ENCODE peak calls at places on chromosomes 11 and 22, in eight cellular contexts. I is fibroblast of the aortic adventitia, H is GM12865, L is dorsolateral prefrontal cortex, T is endothelial cell, O is WERI-Rb-1, R is spleen, W is cardiac fibroblast. Q is an unnamed sample.

GRCh38 chr11:76251223-76251575 is 44.9 kb upstream of the WNT11 start:
- DNase-seq in W (no peak), L (no peak), O (no peak), T (no peak), I (no peak), H (no peak), R (no peak), Q (no peak)

GRCh38 chr22:27129266-27129665 is 471.9 kb downstream of the MIAT start:
- DNase-seq in R (no peak), T (no peak), H (no peak), W (peak; percentile 78), O (no peak), I (peak; percentile 64), L (no peak), Q (no peak)

GRCh38 chr22:35601743-35602633 is 15.1 kb downstream of the MB start:
- DNase-seq in T (no peak), L (peak; percentile 13), W (peak; percentile 72), O (no peak), R (no peak), H (no peak), I (peak; percentile 59), Q (no peak)

GRCh38 chr11:13897606-13898276 is 64.8 kb upstream of the SPON1 start:
- DNase-seq in W (no peak), H (no peak), I (no peak), L (no peak), O (no peak), R (no peak), T (no peak), Q (no peak)

GRCh38 chr11:2792376-2793250 is 92.8 kb upstream of the KCNQ1OT1 start:
- DNase-seq in L (peak; percentile 1), H (no peak), W (no peak), O (peak; percentile 3), R (peak; percentile 64), I (no peak), T (no peak), Q (no peak)

GRCh38 chr11:66143264-66143566 is 73.1 kb downstream of the PACS1 start:
- DNase-seq in O (no peak), R (no peak), H (no peak), T (no peak), W (no peak), I (no peak), L (no peak), Q (no peak)

GRCh38 chr11:30619767-30620166 is 33.6 kb upstream of the MPPED2 start:
- DNase-seq in T (no peak), O (no peak), I (no peak), H (no peak), W (no peak), R (no peak), L (no peak), Q (no peak)

GRCh38 chr11:102467080-102467708 is 14.6 kb upstream of the TMEM123 start:
- DNase-seq in H (no peak), O (no peak), W (no peak), L (no peak), R (no peak), T (no peak), I (no peak), Q (no peak)

GRCh38 chr11:71212871-71213559 is 39.4 kb downstream of the SHANK2 start:
- DNase-seq in O (no peak), H (no peak), R (peak; percentile 47), L (no peak), I (peak; percentile 59), W (peak; percentile 72), T (no peak), Q (no peak)

GRCh38 chr11:77312107-77312506 is 10.6 kb upstream of the GDPD4 start:
- DNase-seq in W (no peak), O (no peak), R (no peak), T (no peak), L (no peak), I (no peak), H (no peak), Q (no peak)

GRCh38 chr11:76803811-76804600 is 20.9 kb downstream of the TSKU start:
- DNase-seq in W (peak; percentile 42), I (peak; percentile 46), L (no peak), R (peak; percentile 41), O (no peak), H (no peak), T (no peak), Q (no peak)

GRCh38 chr11:130043575-130043974 is 26.1 kb upstream of the APLP2 start:
- DNase-seq in R (no peak), T (no peak), L (no peak), O (no peak), W (no peak), H (no peak), I (no peak), Q (no peak)

GRCh38 chr11:61630104-61630503 is 49.2 kb upstream of the SYT7 start:
- DNase-seq in L (no peak), O (no peak), H (no peak), I (no peak), T (no peak), R (no peak), W (no peak), Q (no peak)

GRCh38 chr11:30855383-30856006 is 269.3 kb upstream of the MPPED2 start:
- DNase-seq in I (peak; percentile 4), R (no peak), W (peak; percentile 16), T (no peak), O (no peak), H (no peak), L (no peak), Q (no peak)

GRCh38 chr11:6629892-6630631 is 10.8 kb upstream of the TPP1 start:
- DNase-seq in W (no peak), T (no peak), I (no peak), H (no peak), R (peak; percentile 76), L (no peak), O (no peak), Q (no peak)

GRCh38 chr22:50459016-50459415 is 15.8 kb downstream of the SBF1 start:
- DNase-seq in H (no peak), I (no peak), R (no peak), W (no peak), L (no peak), T (no peak), O (no peak), Q (no peak)

GRCh38 chr11:26830757-26831156 is 108.9 kb upstream of the SLC5A12 start:
- DNase-seq in T (no peak), L (no peak), R (no peak), O (no peak), H (no peak), I (peak; percentile 30), W (peak; percentile 18), Q (no peak)

GRCh38 chr11:11580831-11581492 is 40.8 kb downstream of the GALNT18 start:
- DNase-seq in H (no peak), W (no peak), T (no peak), R (no peak), L (peak; percentile 20), I (no peak), O (no peak), Q (no peak)

GRCh38 chr22:17966403-17966717 is 58.0 kb downstream of the MICAL3 start:
- DNase-seq in L (no peak), T (no peak), R (no peak), I (no peak), W (no peak), H (no peak), O (no peak), Q (no peak)

GRCh38 chr11:110855246-110855645 is 143.0 kb upstream of the ARHGAP20 start:
- DNase-seq in O (no peak), L (no peak), W (peak; percentile 56), I (peak; percentile 82), H (no peak), T (no peak), R (no peak), Q (no peak)

GRCh38 chr22:50506611-50507420 is 686 bp downstream of the LMF2 start:
- DNase-seq in W (no peak), R (peak; percentile 91), L (no peak), O (no peak), T (no peak), I (no peak), H (peak; percentile 29), Q (no peak)

GRCh38 chr11:76701701-76702100 is 31.2 kb upstream of the LRRC32 start:
- DNase-seq in L (no peak), O (no peak), W (peak; percentile 57), I (peak; percentile 59), R (peak; percentile 42), T (no peak), H (no peak), Q (no peak)

DNA sequence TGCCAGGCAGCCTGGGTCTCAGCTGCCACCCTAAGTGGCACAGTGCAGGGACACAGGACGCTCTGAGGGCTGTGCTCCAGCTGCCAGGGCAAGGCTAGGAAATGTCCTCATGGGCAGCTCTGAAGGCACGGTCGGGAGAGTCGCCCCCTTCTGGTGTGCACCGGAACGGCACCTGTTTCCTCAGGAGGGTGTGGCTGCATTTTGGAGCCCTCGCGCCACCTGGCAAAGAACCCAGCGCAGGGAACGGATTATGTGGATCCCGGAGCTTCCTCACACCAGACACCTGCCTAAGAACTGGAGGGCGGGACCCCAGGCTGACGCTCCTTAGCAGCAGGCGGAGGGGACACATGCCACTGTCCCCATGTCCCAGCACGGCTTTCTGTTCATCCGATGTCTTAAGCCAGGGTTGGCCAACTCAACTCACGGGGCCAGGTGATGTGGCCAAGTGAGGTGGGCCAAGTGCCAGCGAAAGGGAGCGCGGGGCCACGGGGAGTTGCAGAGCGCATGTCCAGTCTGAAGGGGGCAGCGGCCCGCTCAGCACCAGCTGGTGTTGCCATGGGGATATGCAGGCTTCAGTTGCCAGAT is 5.1 kb upstream of the SLC22A8 start:
- DNase-seq in T (peak; percentile 53), O (peak; percentile 41), L (no peak), H (peak; percentile 17), W (no peak), R (no peak), I (no peak), Q (no peak)
- TF ChIP-seq CTCF in T (peak; percentile 89), O (peak; percentile 88), L (peak; percentile 47), H (peak; percentile 59), W (peak; percentile 51), R (no peak), I (peak; percentile 40), Q (peak; percentile 57)

GRCh38 chr11:5317301-5317700 is 6.8 kb downstream of the OR51B2 start:
- DNase-seq in T (no peak), I (no peak), W (no peak), H (no peak), O (no peak), L (no peak), R (no peak), Q (no peak)
- TF ChIP-seq CTCF in T (no peak), I (no peak), W (no peak), H (no peak), O (no peak), L (no peak), R (no peak), Q (no peak)

GRCh38 chr11:1233351-1234053 is 10.6 kb downstream of the MUC5B start:
- DNase-seq in R (peak; percentile 56), L (no peak), T (peak; percentile 2), W (no peak), H (no peak), O (peak; percentile 52), I (no peak), Q (no peak)
- TF ChIP-seq CTCF in R (no peak), L (no peak), T (no peak), W (no peak), H (no peak), O (peak; percentile 73), I (no peak), Q (no peak)

DNA sequence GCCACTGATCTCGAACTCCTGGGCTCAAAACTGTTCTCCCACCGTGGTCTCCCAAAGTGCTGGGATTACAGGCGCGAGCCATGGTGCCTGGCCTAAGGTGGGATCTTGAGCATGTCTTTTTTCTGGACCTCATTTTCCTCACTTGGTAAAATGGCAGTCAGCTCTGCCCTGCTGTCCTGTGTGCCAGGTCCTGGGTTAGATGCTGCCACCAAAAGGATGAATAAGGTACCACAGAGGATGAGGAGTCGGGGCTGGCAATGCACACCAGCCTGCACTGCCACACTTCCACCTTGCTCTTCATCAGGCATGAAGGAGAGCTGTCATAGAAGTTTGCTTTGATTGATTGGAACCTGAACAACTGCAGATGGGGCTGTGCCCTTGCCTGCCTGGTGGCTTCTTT is 32.3 kb downstream of the ACO2 start:
- DNase-seq in W (no peak), I (no peak), R (no peak), O (peak; percentile 46), L (no peak), T (no peak), H (peak; percentile 63), Q (peak; percentile 58)
- TF ChIP-seq CTCF in W (peak; percentile 33), I (peak; percentile 11), R (peak; percentile 30), O (peak; percentile 66), L (peak; percentile 35), T (no peak), H (peak; percentile 39), Q (peak; percentile 39)